ENCODE peak calls at places on chromosomes 3 and 15, in four cellular contexts. Y is hepatocyte, W is OCI-LY7, I is SK-N-SH. B is an unnamed sample.

GRCh38 chr15:34753236-34753894 is 1.4 kb downstream of the GJD2 start:
- DNase-seq in I (no peak), Y (peak; percentile 78), W (no peak), B (peak; percentile 36)

GRCh38 chr15:72727154-72727553 is 41.1 kb downstream of the BBS4 start:
- DNase-seq in Y (no peak), I (no peak), W (no peak), B (no peak)

GRCh38 chr3:135531996-135532395 is 433.5 kb upstream of the PPP2R3A start:
- DNase-seq in I (no peak), Y (peak; percentile 22), W (no peak), B (no peak)

GRCh38 chr15:46646476-46646875 is 1011.6 kb downstream of the SQOR start:
- DNase-seq in I (no peak), Y (no peak), W (no peak), B (no peak)

GRCh38 chr3:116386168-116386567 is 59.1 kb downstream of the LSAMP start:
- DNase-seq in W (no peak), I (no peak), Y (no peak), B (no peak)

GRCh38 chr3:67529337-67529736 is 125.1 kb downstream of the SUCLG2 start:
- DNase-seq in Y (no peak), I (no peak), W (peak; percentile 2), B (no peak)

GRCh38 chr3:184335661-184336483 is 1.5 kb upstream of the FAM131A start:
- DNase-seq in Y (peak; percentile 94), I (peak; percentile 93), W (peak; percentile 78), B (peak; percentile 61)

GRCh38 chr3:124246949-124247348 is 255.0 kb upstream of the ROPN1 start:
- DNase-seq in I (no peak), Y (peak; percentile 27), W (peak; percentile 7), B (peak; percentile 17)

GRCh38 chr3:126888186-126888760 is 94.6 kb upstream of the PLXNA1 start:
- DNase-seq in Y (no peak), I (no peak), W (no peak), B (no peak)

GRCh38 chr15:98872777-98873176 is 134.8 kb downstream of the PGPEP1L start:
- DNase-seq in Y (no peak), I (no peak), W (no peak), B (no peak)

GRCh38 chr3:139755551-139755950 is 77.8 kb upstream of the NMNAT3 start:
- DNase-seq in Y (no peak), I (no peak), W (no peak), B (no peak)

GRCh38 chr15:58771621-58772235 is 626 bp downstream of the MINDY2 start:
- DNase-seq in I (no peak), W (peak; percentile 22), Y (peak; percentile 65), B (no peak)

GRCh38 chr15:81190922-81191507 is 5.7 kb upstream of the IL16 start:
- DNase-seq in I (no peak), W (no peak), Y (no peak), B (no peak)

GRCh38 chr3:150067561-150067960 is 96.9 kb upstream of the PFN2 start:
- DNase-seq in W (no peak), Y (no peak), I (no peak), B (no peak)
- H2AFZ ChIP-seq in W (no peak overlapping the region), Y (no peak overlapping the region), I (no peak overlapping the region), B (no peak overlapping the region)

DNA sequence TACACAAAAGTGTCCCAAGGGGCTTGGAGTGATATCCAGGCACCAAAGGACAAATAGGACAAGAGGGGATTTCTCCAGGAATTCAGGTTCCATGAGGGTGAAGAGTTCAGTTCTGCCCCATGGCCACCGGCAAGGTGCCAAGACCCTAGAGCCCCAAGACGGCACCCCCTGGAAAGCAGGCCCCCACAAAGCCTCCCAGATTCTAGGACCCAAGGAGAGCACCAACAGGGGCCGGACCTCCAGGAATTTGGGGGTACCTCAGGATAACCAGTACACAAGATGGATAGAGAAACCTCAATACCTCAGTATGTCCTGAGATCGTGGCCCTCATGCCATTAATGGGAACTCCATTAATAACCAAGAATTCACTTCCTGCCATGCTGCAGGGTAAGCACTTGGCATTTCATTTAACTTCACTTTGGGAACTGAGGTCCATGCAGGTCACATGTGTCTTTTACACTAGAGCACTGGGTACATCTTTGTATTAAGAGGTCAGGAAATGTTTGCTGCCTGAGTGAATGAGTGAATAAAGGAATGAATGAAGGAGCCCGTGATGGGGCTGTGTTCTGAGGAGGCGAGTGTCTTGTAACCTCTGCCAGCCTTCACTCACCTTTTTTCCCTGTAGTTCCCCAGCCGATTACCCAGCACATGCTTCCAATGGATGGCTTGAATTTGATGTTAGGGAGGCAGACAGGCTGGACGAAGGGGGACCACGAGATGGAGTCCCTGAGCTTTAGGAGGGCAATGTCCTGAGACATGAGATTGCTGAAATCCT is 15.5 kb upstream of the PRSS50 start:
- DNase-seq in I (no peak), Y (peak; percentile 1), W (no peak), B (no peak)
- TF ChIP-seq CTCF in I (no peak), Y (no peak), W (no peak), B (no peak)

GRCh38 chr3:185822221-185822956 is 2.5 kb downstream of the IGF2BP2 start:
- DNase-seq in W (no peak), I (no peak), Y (no peak), B (peak; percentile 67)
- H2AFZ ChIP-seq in W (no peak overlapping the region), I (no peak overlapping the region), Y (no peak overlapping the region), B (no peak overlapping the region)

DNA sequence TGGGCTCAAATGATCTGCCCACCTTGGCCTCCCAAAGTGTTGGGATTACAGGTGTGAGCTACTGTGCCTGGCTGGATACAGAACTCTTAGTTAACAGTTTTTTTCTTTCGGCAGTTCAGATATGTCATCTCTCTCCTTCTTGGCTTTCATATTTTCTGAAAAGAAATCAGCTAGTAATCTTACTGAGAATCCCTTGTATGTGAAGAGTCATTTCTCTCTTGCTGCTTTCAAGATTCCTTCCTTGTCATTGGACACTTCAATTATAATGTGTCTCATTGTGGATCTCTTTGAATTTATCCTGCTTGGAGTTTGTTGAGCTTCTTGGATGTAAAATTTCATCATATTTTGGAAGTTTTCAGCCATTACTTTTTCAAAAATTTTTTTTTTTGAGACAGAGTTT is 17.0 kb downstream of the TRIM69 start:
- DNase-seq in W (no peak), Y (no peak), I (no peak), B (no peak)
- TF ChIP-seq CTCF in W (no peak), Y (no peak), I (no peak), B (no peak)

DNA sequence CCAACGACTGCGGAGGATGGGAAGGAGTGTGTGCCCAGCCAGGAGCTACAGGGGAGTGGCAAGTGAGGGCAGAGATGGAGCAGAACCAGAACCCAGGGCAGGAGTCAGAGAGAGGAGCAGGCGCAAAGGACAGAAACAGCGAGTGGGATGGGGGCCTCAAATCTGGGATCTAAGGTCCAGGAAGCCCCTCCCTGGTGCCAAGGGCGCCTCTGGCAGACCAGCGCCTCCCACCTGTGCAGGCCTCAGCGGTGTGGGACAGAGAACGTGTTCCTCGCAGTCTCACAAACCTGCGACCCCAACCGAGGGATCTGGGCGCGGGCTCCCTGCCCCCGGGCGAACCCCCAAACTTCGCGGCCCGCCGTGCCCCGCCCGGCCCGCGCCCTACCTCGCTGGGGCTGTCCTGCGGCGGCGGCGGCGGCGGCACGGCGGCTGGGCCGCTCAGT is 292 bp downstream of the PCBP4 start:
- DNase-seq in I (peak; percentile 58), Y (no peak), W (no peak), B (no peak)
- H2AFZ ChIP-seq in I (peak overlapping the region; percentile 63), Y (peak overlapping the region; percentile 40), W (no peak overlapping the region), B (peak overlapping the region; percentile 77)

GRCh38 chr15:65982941-65983340 is 113.7 kb downstream of the RAB11A start:
- DNase-seq in I (no peak), Y (no peak), W (no peak), B (no peak)

GRCh38 chr15:65979316-65979715 is 110.0 kb downstream of the RAB11A start:
- DNase-seq in I (no peak), W (peak; percentile 49), Y (no peak), B (no peak)

GRCh38 chr15:65979837-65980236 is 110.5 kb downstream of the RAB11A start:
- DNase-seq in I (no peak), Y (no peak), W (no peak), B (no peak)

GRCh38 chr15:65981837-65982696 is 112.8 kb downstream of the RAB11A start:
- DNase-seq in I (peak; percentile 91), W (peak; percentile 75), Y (peak; percentile 69), B (no peak)

GRCh38 chr15:65980824-65981456 is 111.6 kb downstream of the RAB11A start:
- DNase-seq in W (peak; percentile 53), Y (peak; percentile 81), I (peak; percentile 66), B (peak; percentile 70)
- TF ChIP-seq CTCF in W (peak; percentile 81), Y (peak; percentile 77), I (peak; percentile 67), B (peak; percentile 69)

DNA sequence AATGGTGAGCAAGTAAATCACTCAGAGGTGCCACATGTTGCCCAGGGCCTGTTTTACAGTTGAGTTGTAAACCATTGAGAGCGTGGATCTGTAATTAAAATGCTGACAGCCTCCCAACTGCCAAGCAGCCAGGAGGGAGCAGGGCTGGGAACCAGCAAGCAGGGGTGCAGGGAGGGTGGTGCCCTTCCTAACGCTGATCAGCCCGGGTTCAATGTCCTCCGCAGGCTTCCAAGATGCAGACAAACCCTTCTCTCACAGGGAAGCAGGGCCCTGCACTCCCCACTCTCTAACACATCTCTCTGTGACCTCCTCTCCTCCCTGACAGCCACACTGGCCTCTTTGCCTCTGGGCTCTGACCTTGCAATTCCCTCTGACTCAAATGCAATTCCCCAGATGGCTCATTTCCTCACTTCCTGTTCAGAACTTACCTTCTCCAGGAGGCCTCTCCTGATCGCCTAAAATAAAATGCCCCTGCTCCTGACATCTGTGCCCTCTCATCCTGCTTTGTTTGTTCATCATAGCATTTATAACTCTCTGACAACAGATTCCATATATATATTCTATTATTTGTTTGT is 40.0 kb downstream of the WNT7A start:
- DNase-seq in Y (no peak), I (no peak), W (no peak), B (no peak)
- H2AFZ ChIP-seq in Y (no peak overlapping the region), I (no peak overlapping the region), W (no peak overlapping the region), B (no peak overlapping the region)

GRCh38 chr3:49339593-49339946 is 283 bp downstream of the USP4 start:
- DNase-seq in I (peak; percentile 69), W (no peak), Y (peak; percentile 63), B (no peak)

GRCh38 chr3:49343163-49343562 is 3.3 kb upstream of the USP4 start:
- DNase-seq in Y (no peak), W (no peak), I (no peak), B (no peak)

GRCh38 chr3:49341996-49342395 is 2.1 kb upstream of the USP4 start:
- DNase-seq in I (no peak), W (no peak), Y (no peak), B (no peak)

DNA sequence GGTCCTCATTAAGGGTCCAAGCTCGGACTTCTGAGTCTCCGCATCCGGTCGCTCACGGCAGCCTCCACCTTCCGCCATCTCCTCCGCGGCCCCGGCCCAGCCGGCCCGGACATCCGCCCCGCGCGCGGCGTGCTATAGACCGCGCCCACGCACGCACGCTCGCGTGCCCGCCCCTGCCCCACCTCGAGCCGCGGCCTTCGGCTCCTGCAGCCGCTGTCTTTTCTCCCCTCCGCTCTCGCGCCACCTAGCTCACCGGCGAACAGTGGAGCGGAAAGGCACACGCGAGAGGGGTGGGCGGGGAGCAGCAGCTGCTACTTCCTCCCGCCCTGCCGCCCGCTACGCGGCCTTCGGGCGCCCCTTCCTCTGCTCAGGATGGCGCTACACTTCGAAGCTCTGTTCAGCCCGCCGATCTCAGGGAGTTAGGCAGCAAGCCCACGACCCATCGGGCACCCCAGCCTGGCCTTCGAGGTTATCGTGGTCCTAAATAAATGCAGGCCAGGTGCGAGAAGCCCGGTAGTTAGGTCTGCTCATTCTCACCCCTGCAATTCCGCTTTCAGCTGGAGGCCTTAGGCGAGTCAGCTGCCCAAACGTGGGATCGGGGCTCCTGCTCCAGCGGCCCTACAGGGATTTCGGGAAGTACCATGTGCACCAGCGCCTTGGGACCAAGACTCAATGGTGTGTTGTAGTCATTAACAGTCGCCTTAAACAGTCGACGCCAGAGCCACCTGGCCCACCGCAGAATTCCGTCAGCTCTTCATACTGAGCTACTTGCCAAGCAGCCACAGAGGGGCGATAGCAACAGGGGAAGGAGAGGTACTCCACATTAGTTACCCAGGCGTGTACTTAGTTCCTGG is at the start of gene USP4:
- DNase-seq in I (peak; percentile 93), W (peak; percentile 97), Y (peak; percentile 96), B (peak; percentile 82)
- TF ChIP-seq CTCF in I (peak; percentile 30), W (peak; percentile 84), Y (peak; percentile 59), B (peak; percentile 38)

GRCh38 chr15:31269961-31270575 is 56.6 kb upstream of the KLF13 start:
- DNase-seq in Y (no peak), W (no peak), I (no peak), B (no peak)
- H2AFZ ChIP-seq in Y (no peak overlapping the region), W (no peak overlapping the region), I (no peak overlapping the region), B (no peak overlapping the region)

B was measured in astrocyte.